ENCODE peak calls at places on chromosomes 12 and 14, in seven cellular contexts. M is stimulated activated CD4-positive, alpha-beta T cell treated with anti-CD3 and anti-CD28 coated beads, Interleukin-1b, Interleukin-23, amount 100 ng/mL, for 24 hours; I is lower lobe of right lung; H is body of pancreas; D is T-helper 9 cell; V is Right ventricle myocardium superior; Q is iPS DF 6.9. B is an unnamed sample.

GRCh38 chr14:103558071-103558882 is 4.2 kb downstream of the BAG5 start:
- DNase-seq in Q (no peak), D (no peak), I (peak), H (no peak), M (no peak), V (peak), B (no peak)

GRCh38 chr12:50188280-50188781 is 21.2 kb upstream of the CERS5 start:
- DNase-seq in V (no peak), M (no peak), D (no peak), I (no peak), H (no peak), Q (no peak), B (no peak)

GRCh38 chr12:53726342-53726741 is 910 bp downstream of the CALCOCO1 start:
- DNase-seq in D (no peak), M (no peak), Q (no peak), H (no peak), V (no peak), I (no peak), B (no peak)

GRCh38 chr12:122265433-122265832 is 861 bp downstream of the VPS33A start:
- DNase-seq in H (no peak), I (no peak), V (no peak), D (no peak), Q (no peak), M (no peak), B (no peak)

GRCh38 chr12:124654666-124655316 is 87.4 kb upstream of the NCOR2 start:
- DNase-seq in D (no peak), M (no peak), H (peak), Q (no peak), I (no peak), V (peak), B (no peak)

GRCh38 chr14:91177797-91178147 is 63.9 kb downstream of the DGLUCY start:
- DNase-seq in H (no peak), I (no peak), V (no peak), Q (no peak), D (no peak), M (no peak), B (no peak)

GRCh38 chr12:9868271-9868815 is 811 bp downstream of the CLEC2B start:
- DNase-seq in I (no peak), M (no peak), H (no peak), Q (no peak), V (no peak), D (no peak), B (no peak)

GRCh38 chr14:71682337-71682736 is 249.9 kb upstream of the RGS6 start:
- DNase-seq in M (no peak), V (no peak), I (no peak), H (no peak), Q (no peak), D (no peak), B (no peak)

GRCh38 chr12:58306266-58306995 is 365.1 kb downstream of the ATP23 start:
- DNase-seq in H (no peak), V (no peak), Q (no peak), D (no peak), M (no peak), I (no peak), B (no peak)

GRCh38 chr14:68665792-68666195 is 127.1 kb downstream of the ZFP36L1 start:
- DNase-seq in Q (no peak), I (no peak), M (no peak), V (no peak), D (no peak), H (no peak), B (no peak)

GRCh38 chr14:61153914-61154545 is 127.1 kb downstream of the TMEM30B start:
- DNase-seq in H (no peak), D (no peak), V (no peak), I (no peak), Q (no peak), M (no peak), B (no peak)

GRCh38 chr14:58607571-58608317 is 30.0 kb upstream of the DACT1 start:
- DNase-seq in V (no peak), Q (no peak), M (no peak), D (no peak), I (no peak), H (no peak), B (no peak)

GRCh38 chr14:99755068-99755405 is 38.2 kb upstream of the EML1 start:
- DNase-seq in H (no peak), D (no peak), I (no peak), V (peak), M (no peak), Q (no peak), B (peak)

GRCh38 chr12:54563787-54564186 is 14.4 kb downstream of the PDE1B start:
- DNase-seq in D (no peak), M (no peak), Q (no peak), H (no peak), V (no peak), I (no peak), B (no peak)

GRCh38 chr12:77572371-77572770 is 258.3 kb upstream of the NAV3 start:
- DNase-seq in H (no peak), D (no peak), V (no peak), I (no peak), Q (no peak), M (no peak), B (no peak)

GRCh38 chr14:68604361-68604730 is 188.5 kb downstream of the ZFP36L1 start:
- DNase-seq in V (no peak), H (no peak), I (no peak), Q (no peak), M (no peak), D (no peak), B (peak)

GRCh38 chr12:124802361-124802760 is 61.3 kb downstream of the SCARB1 start:
- DNase-seq in Q (no peak), D (no peak), I (no peak), V (no peak), H (no peak), M (no peak), B (no peak)

GRCh38 chr14:76917158-76917596 is 91.0 kb downstream of the LRRC74A start:
- DNase-seq in H (peak), D (no peak), V (peak), M (no peak), I (no peak), Q (peak), B (no peak)

GRCh38 chr14:103624860-103625259 is 4.2 kb upstream of the KLC1 start:
- DNase-seq in M (no peak), I (peak), Q (no peak), H (peak), D (peak), V (peak), B (peak)

GRCh38 chr12:62629971-62630739 is 163.5 kb downstream of the MON2 start:
- DNase-seq in H (no peak), I (no peak), Q (no peak), D (no peak), V (no peak), M (no peak), B (no peak)

GRCh38 chr12:128069359-128069997 is 197.5 kb upstream of the TMEM132C start:
- DNase-seq in D (no peak), I (no peak), Q (peak), V (no peak), M (peak), H (no peak), B (no peak)

GRCh38 chr12:130835436-130835835 is 3.6 kb downstream of the STX2 start:
- DNase-seq in V (no peak), H (no peak), D (no peak), I (no peak), Q (no peak), M (no peak), B (no peak)

GRCh38 chr14:76957224-76957881 is 71.2 kb downstream of the IRF2BPL start:
- DNase-seq in H (no peak), I (no peak), D (peak), M (no peak), Q (no peak), V (no peak), B (no peak)

GRCh38 chr12:64610092-64610659 is at the start of gene RASSF3:
- DNase-seq in V (peak), Q (peak), M (peak), D (peak), I (peak), H (peak), B (peak)

GRCh38 chr12:65741662-65742480 is 82.4 kb upstream of the HMGA2 start:
- DNase-seq in I (no peak), M (no peak), H (peak), Q (no peak), V (no peak), D (no peak), B (peak)

GRCh38 chr12:86634706-86635410 is 378.7 kb upstream of the MGAT4C start:
- DNase-seq in Q (no peak), D (no peak), V (no peak), H (no peak), M (no peak), I (no peak), B (no peak)

GRCh38 chr12:53862831-53863230 is 75.8 kb upstream of the HOXC13 start:
- DNase-seq in V (no peak), D (no peak), H (no peak), M (no peak), I (no peak), Q (no peak), B (no peak)

GRCh38 chr12:98516184-98516873 is 939 bp downstream of the TMPO start:
- DNase-seq in Q (no peak), M (peak), V (peak), D (peak), H (peak), I (peak), B (peak)

GRCh38 chr14:94921870-94922585 is 152.1 kb upstream of the GSC start:
- DNase-seq in H (no peak), D (no peak), Q (no peak), V (no peak), M (no peak), I (no peak), B (no peak)

GRCh38 chr14:20707622-20708021 is 19.1 kb downstream of the ANG start:
- DNase-seq in M (no peak), H (no peak), V (no peak), D (no peak), I (no peak), Q (no peak), B (no peak)

B was measured in upper lobe of left lung.